ENCODE peak calls at places on chromosomes 2 and 18, in nine cellular contexts. Q is NCI-H1436; D is C1 segment of cervical spinal cord; I is cardiac fibroblast; A is activated CD4-positive, CD25-positive, alpha-beta regulatory T cell treated with anti-CD3 and anti-CD28 coated beads, Interleukin-2, amount 50 U/mL, for 72 hours; E is HTR-8/SVneo; P is psoas muscle; M is NCI-H2081; T is Right ventricle myocardium superior. C is an unnamed sample.

GRCh38 chr18:48342588-48342987 is 66.6 kb downstream of the ZBTB7C start:
- DNase-seq in E (no peak), A (no peak), Q (peak), M (peak), P (no peak), I (no peak), D (no peak), T (no peak), C (no peak)

GRCh38 chr18:63518178-63519012 is 23.8 kb upstream of the SERPINB12 start:
- DNase-seq in P (no peak), E (peak), M (peak), D (peak), A (peak), T (no peak), Q (peak), I (peak), C (no peak)

GRCh38 chr2:20091305-20091991 is 40.0 kb upstream of the LAPTM4A start:
- DNase-seq in D (no peak), Q (no peak), P (peak), A (no peak), T (peak), M (no peak), E (peak), I (peak), C (no peak)

GRCh38 chr2:83817511-83817910 is 641.6 kb downstream of the SUCLG1 start:
- DNase-seq in P (no peak), Q (no peak), A (no peak), M (no peak), D (no peak), I (peak), E (no peak), T (no peak), C (no peak)

GRCh38 chr2:46645681-46646162 is 166.4 kb downstream of the TMEM247 start:
- DNase-seq in T (peak), E (peak), Q (no peak), M (no peak), D (no peak), P (no peak), A (no peak), I (peak), C (no peak)

GRCh38 chr2:216698895-216699294 is 3.5 kb upstream of the IGFBP5 start:
- DNase-seq in E (peak), T (no peak), M (peak), A (no peak), Q (peak), D (peak), P (no peak), I (peak), C (no peak)

GRCh38 chr18:33316146-33316587 is 124.4 kb downstream of the CCDC178 start:
- DNase-seq in T (no peak), P (no peak), I (no peak), E (no peak), Q (no peak), M (no peak), D (no peak), A (no peak), C (no peak)

GRCh38 chr18:23689031-23689615 is at the start of gene LAMA3:
- DNase-seq in E (peak), P (peak), M (peak), A (peak), T (peak), D (no peak), Q (no peak), I (peak), C (no peak)

GRCh38 chr2:207600211-207600610 is 25.0 kb downstream of the METTL21A start:
- DNase-seq in D (no peak), T (no peak), E (no peak), I (no peak), M (no peak), Q (no peak), P (no peak), A (no peak), C (no peak)

GRCh38 chr2:121897335-121897970 is 142.0 kb downstream of the TSN start:
- DNase-seq in E (peak), P (no peak), Q (no peak), I (peak), M (peak), T (no peak), A (no peak), D (no peak), C (no peak)

GRCh38 chr2:42183775-42184174 is 14.6 kb downstream of the EML4 start:
- DNase-seq in T (no peak), E (no peak), D (no peak), M (no peak), Q (no peak), P (no peak), I (no peak), A (no peak), C (no peak)

GRCh38 chr2:16142383-16143361 is 202.3 kb downstream of the MYCN start:
- DNase-seq in A (no peak), E (no peak), T (no peak), D (no peak), I (no peak), Q (no peak), M (no peak), P (no peak), C (peak)

GRCh38 chr2:239717319-239717675 is 307.8 kb downstream of the NDUFA10 start:
- DNase-seq in T (no peak), E (no peak), Q (no peak), D (no peak), I (no peak), A (no peak), P (no peak), M (no peak), C (no peak)

GRCh38 chr2:241296767-241297166 is 18.7 kb downstream of the HDLBP start:
- DNase-seq in I (no peak), E (no peak), P (no peak), M (no peak), D (no peak), A (no peak), Q (no peak), T (no peak), C (no peak)

GRCh38 chr2:231699006-231699405 is 9.3 kb upstream of the PTMA start:
- DNase-seq in P (peak), A (no peak), E (no peak), M (no peak), D (no peak), Q (no peak), I (no peak), T (peak), C (no peak)

GRCh38 chr2:216023055-216023648 is 9.8 kb upstream of the MREG start:
- DNase-seq in T (no peak), I (peak), D (no peak), M (peak), Q (peak), P (no peak), E (peak), A (no peak), C (no peak)

GRCh38 chr2:69100220-69100723 is 87.3 kb downstream of the ANTXR1 start:
- DNase-seq in M (no peak), D (no peak), P (peak), A (no peak), Q (no peak), T (no peak), I (peak), E (no peak), C (no peak)

GRCh38 chr2:219457784-219458369 is 23.2 kb downstream of the SPEG start:
- DNase-seq in Q (no peak), T (peak), M (no peak), D (no peak), P (no peak), I (no peak), A (no peak), E (no peak), C (no peak)

GRCh38 chr2:98487806-98488189 is 43.1 kb downstream of the INPP4A start:
- DNase-seq in M (no peak), I (peak), Q (peak), P (no peak), D (no peak), A (peak), T (no peak), E (no peak), C (no peak)

GRCh38 chr2:212254331-212254730 is 284.3 kb downstream of the ERBB4 start:
- DNase-seq in E (no peak), A (no peak), M (no peak), P (no peak), T (no peak), I (no peak), Q (no peak), D (no peak), C (no peak)

GRCh38 chr2:106127776-106128268 is 66.3 kb downstream of the UXS1 start:
- DNase-seq in I (no peak), P (no peak), T (no peak), A (no peak), E (no peak), Q (no peak), D (no peak), M (no peak), C (no peak)

GRCh38 chr2:60439219-60439974 is 114.1 kb downstream of the BCL11A start:
- DNase-seq in Q (no peak), D (peak), T (peak), P (no peak), E (no peak), M (no peak), I (peak), A (no peak), C (no peak)

GRCh38 chr2:156320491-156320896 is 12.0 kb downstream of the NR4A2 start:
- DNase-seq in I (no peak), T (peak), P (peak), M (no peak), E (no peak), A (no peak), Q (no peak), D (no peak), C (no peak)

GRCh38 chr2:68784191-68784590 is 49.6 kb downstream of the ARHGAP25 start:
- DNase-seq in Q (no peak), D (no peak), E (no peak), I (no peak), M (no peak), T (no peak), A (no peak), P (no peak), C (no peak)

GRCh38 chr18:28439870-28440269 is 262.9 kb upstream of the CDH2 start:
- DNase-seq in D (no peak), T (no peak), A (no peak), E (no peak), I (peak), Q (no peak), M (no peak), P (no peak), C (no peak)

GRCh38 chr2:38515155-38516074 is 87.3 kb downstream of the HNRNPLL start:
- DNase-seq in D (no peak), T (peak), I (peak), A (no peak), P (peak), M (no peak), E (no peak), Q (no peak), C (no peak)

GRCh38 chr18:75364512-75364911 is 63.0 kb downstream of the SMIM21 start:
- DNase-seq in I (no peak), D (no peak), Q (no peak), E (no peak), A (no peak), P (no peak), T (no peak), M (no peak), C (no peak)

GRCh38 chr2:31748041-31748440 is 167.3 kb upstream of the SRD5A2 start:
- DNase-seq in I (no peak), M (no peak), P (no peak), E (no peak), D (no peak), Q (no peak), A (no peak), T (no peak), C (no peak)